ENCODE peak calls at places on chromosomes 13 and 19, in ten cellular contexts. One of them, this sample, is unnamed.

GRCh38 chr19:46299695-46300094 is 2.9 kb downstream of the HIF3A start:
- DNase-seq in fibroblast of lung: no peak
- DNase-seq in dorsolateral prefrontal cortex: no peak
- DNase-seq in tibial nerve: no peak
- DNase-seq in colonic mucosa: peak
- DNase-seq in GM12878: no peak
- DNase-seq in testis: no peak
- DNase-seq in HCT116: no peak
- DNase-seq in AG04450: no peak
- DNase-seq in left ventricle myocardium inferior: no peak
- DNase-seq in this sample: no peak

GRCh38 chr13:113735194-113735593 is 23.8 kb upstream of the TMEM255B start:
- DNase-seq in GM12878: no peak
- DNase-seq in dorsolateral prefrontal cortex: no peak
- DNase-seq in testis: no peak
- DNase-seq in HCT116: no peak
- DNase-seq in tibial nerve: no peak
- DNase-seq in AG04450: no peak
- DNase-seq in left ventricle myocardium inferior: no peak
- DNase-seq in colonic mucosa: no peak
- DNase-seq in fibroblast of lung: no peak
- DNase-seq in this sample: no peak

GRCh38 chr13:94073006-94073744 is 406.3 kb downstream of the DCT start:
- DNase-seq in tibial nerve: no peak
- DNase-seq in GM12878: no peak
- DNase-seq in HCT116: no peak
- DNase-seq in testis: no peak
- DNase-seq in left ventricle myocardium inferior: no peak
- DNase-seq in fibroblast of lung: peak
- DNase-seq in dorsolateral prefrontal cortex: no peak
- DNase-seq in AG04450: peak
- DNase-seq in colonic mucosa: no peak
- DNase-seq in this sample: no peak

GRCh38 chr19:16876904-16877361 is 11.9 kb upstream of the F2RL3 start:
- DNase-seq in testis: no peak
- DNase-seq in left ventricle myocardium inferior: no peak
- DNase-seq in colonic mucosa: no peak
- DNase-seq in AG04450: no peak
- DNase-seq in GM12878: no peak
- DNase-seq in HCT116: no peak
- DNase-seq in dorsolateral prefrontal cortex: no peak
- DNase-seq in tibial nerve: no peak
- DNase-seq in fibroblast of lung: peak
- DNase-seq in this sample: no peak

GRCh38 chr13:80116107-80116506 is 224.8 kb downstream of the SPRY2 start:
- DNase-seq in left ventricle myocardium inferior: no peak
- DNase-seq in tibial nerve: no peak
- DNase-seq in testis: no peak
- DNase-seq in AG04450: peak
- DNase-seq in fibroblast of lung: peak
- DNase-seq in colonic mucosa: no peak
- DNase-seq in HCT116: no peak
- DNase-seq in GM12878: no peak
- DNase-seq in dorsolateral prefrontal cortex: no peak
- DNase-seq in this sample: no peak

GRCh38 chr13:104809483-104809882 is 1726.0 kb downstream of the EFNB2 start:
- DNase-seq in dorsolateral prefrontal cortex: no peak
- DNase-seq in fibroblast of lung: peak
- DNase-seq in GM12878: no peak
- DNase-seq in HCT116: no peak
- DNase-seq in left ventricle myocardium inferior: no peak
- DNase-seq in testis: no peak
- DNase-seq in tibial nerve: no peak
- DNase-seq in colonic mucosa: no peak
- DNase-seq in AG04450: no peak
- DNase-seq in this sample: no peak

GRCh38 chr13:98192008-98192407 is 14.9 kb upstream of the RNF113B start:
- DNase-seq in AG04450: no peak
- DNase-seq in tibial nerve: no peak
- DNase-seq in testis: no peak
- DNase-seq in left ventricle myocardium inferior: no peak
- DNase-seq in GM12878: no peak
- DNase-seq in dorsolateral prefrontal cortex: no peak
- DNase-seq in HCT116: no peak
- DNase-seq in colonic mucosa: no peak
- DNase-seq in fibroblast of lung: no peak
- DNase-seq in this sample: no peak

GRCh38 chr13:20160346-20161274 is at the start of gene GJA3:
- DNase-seq in fibroblast of lung: peak
- DNase-seq in tibial nerve: no peak
- DNase-seq in testis: peak
- DNase-seq in dorsolateral prefrontal cortex: no peak
- DNase-seq in HCT116: no peak
- DNase-seq in GM12878: no peak
- DNase-seq in left ventricle myocardium inferior: peak
- DNase-seq in colonic mucosa: no peak
- DNase-seq in AG04450: no peak
- DNase-seq in this sample: peak

DNA sequence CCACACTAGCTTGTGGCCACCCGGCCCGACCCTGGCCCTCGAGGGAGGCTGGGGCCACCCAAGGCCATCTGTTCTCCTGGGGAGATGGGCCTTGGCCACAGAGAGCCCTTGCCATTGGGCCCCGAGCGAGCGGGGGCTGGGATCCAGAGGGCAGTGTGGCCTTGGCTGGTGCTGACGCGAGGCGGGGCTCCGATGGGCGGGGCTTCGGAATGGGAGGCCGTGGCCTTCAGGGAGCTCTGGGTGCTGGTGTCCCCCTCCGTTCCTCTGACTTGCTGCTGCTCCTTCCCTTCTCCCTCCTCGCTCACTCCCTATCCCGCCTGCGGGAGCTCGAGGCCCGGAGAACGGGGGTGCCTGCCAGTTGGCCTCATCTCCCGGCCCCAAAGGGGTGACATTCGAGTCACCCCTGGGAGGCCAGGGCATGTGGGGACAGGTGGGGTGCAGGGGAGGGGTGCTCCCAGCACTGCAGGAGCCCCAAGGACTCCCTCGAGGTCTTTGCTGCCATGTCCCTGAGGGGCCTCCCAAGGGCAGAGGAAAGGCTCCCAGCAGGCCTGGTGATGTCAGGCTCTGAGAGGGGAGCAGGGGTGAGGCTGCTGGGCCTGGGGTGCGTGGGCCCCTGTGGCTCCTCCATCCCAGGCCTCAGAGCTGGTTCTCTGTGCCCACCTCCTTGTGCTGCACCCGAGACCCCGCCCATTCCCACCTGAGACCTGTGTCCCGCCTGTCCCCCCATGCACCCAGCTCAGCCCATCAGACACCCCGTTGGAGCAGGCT is 4.2 kb downstream of the NCLN start:
- DNase-seq in dorsolateral prefrontal cortex: no peak
- DNase-seq in testis: peak
- DNase-seq in AG04450: no peak
- DNase-seq in fibroblast of lung: no peak
- DNase-seq in tibial nerve: no peak
- DNase-seq in colonic mucosa: peak
- DNase-seq in HCT116: no peak
- DNase-seq in left ventricle myocardium inferior: no peak
- DNase-seq in GM12878: no peak
- DNase-seq in this sample: no peak
- H3K4me3 ChIP-seq in dorsolateral prefrontal cortex: no peak
- H3K4me3 ChIP-seq in testis: no peak
- H3K4me3 ChIP-seq in AG04450: no peak
- H3K4me3 ChIP-seq in fibroblast of lung: no peak
- H3K4me3 ChIP-seq in tibial nerve: no peak
- H3K4me3 ChIP-seq in colonic mucosa: no peak
- H3K4me3 ChIP-seq in HCT116: no peak
- H3K4me3 ChIP-seq in left ventricle myocardium inferior: no peak
- H3K4me3 ChIP-seq in GM12878: no peak
- H3K4me3 ChIP-seq in this sample: no peak

DNA sequence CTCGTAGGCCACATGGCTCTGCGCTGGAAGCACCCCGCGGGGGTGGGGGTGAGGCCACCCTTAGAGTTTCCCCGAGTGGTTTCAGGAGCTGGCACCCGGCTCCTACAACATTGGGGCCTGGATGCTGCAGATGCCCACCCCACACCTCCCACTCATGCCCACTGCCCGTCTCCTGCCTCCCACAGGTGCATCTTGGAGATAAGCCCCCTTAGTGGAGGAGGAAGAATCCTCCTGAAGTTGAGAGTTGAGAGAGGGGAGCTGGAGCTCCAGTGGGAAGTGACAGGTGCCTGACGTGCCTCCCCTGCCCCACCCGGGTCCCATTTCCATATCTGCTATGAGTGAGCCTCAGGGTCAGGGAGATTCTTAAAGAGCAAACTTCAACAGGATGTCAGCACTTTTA is 341.3 kb downstream of the TEX29 start:
- DNase-seq in HCT116: no peak
- DNase-seq in fibroblast of lung: no peak
- DNase-seq in AG04450: no peak
- DNase-seq in GM12878: no peak
- DNase-seq in left ventricle myocardium inferior: no peak
- DNase-seq in testis: no peak
- DNase-seq in dorsolateral prefrontal cortex: no peak
- DNase-seq in tibial nerve: no peak
- DNase-seq in colonic mucosa: no peak
- DNase-seq in this sample: no peak
- H3K27ac ChIP-seq in HCT116: no peak
- H3K27ac ChIP-seq in fibroblast of lung: no peak
- H3K27ac ChIP-seq in AG04450: no peak
- H3K27ac ChIP-seq in GM12878: no peak
- H3K27ac ChIP-seq in left ventricle myocardium inferior: no peak
- H3K27ac ChIP-seq in testis: no peak
- H3K27ac ChIP-seq in dorsolateral prefrontal cortex: no peak
- H3K27ac ChIP-seq in tibial nerve: no peak
- H3K27ac ChIP-seq in colonic mucosa: no peak
- H3K27ac ChIP-seq in this sample: no peak

GRCh38 chr13:37070956-37071355 is 11.5 kb upstream of the SUPT20H start:
- DNase-seq in fibroblast of lung: peak
- DNase-seq in GM12878: no peak
- DNase-seq in AG04450: no peak
- DNase-seq in testis: no peak
- DNase-seq in dorsolateral prefrontal cortex: no peak
- DNase-seq in tibial nerve: no peak
- DNase-seq in colonic mucosa: no peak
- DNase-seq in left ventricle myocardium inferior: no peak
- DNase-seq in HCT116: no peak
- DNase-seq in this sample: no peak

GRCh38 chr13:37076818-37077217 is 17.3 kb upstream of the SUPT20H start:
- DNase-seq in tibial nerve: no peak
- DNase-seq in AG04450: no peak
- DNase-seq in GM12878: no peak
- DNase-seq in colonic mucosa: no peak
- DNase-seq in left ventricle myocardium inferior: no peak
- DNase-seq in HCT116: no peak
- DNase-seq in testis: no peak
- DNase-seq in fibroblast of lung: no peak
- DNase-seq in dorsolateral prefrontal cortex: no peak
- DNase-seq in this sample: no peak

GRCh38 chr13:37075164-37075563 is 15.7 kb upstream of the SUPT20H start:
- DNase-seq in fibroblast of lung: no peak
- DNase-seq in dorsolateral prefrontal cortex: no peak
- DNase-seq in testis: no peak
- DNase-seq in colonic mucosa: no peak
- DNase-seq in left ventricle myocardium inferior: no peak
- DNase-seq in tibial nerve: no peak
- DNase-seq in AG04450: no peak
- DNase-seq in HCT116: no peak
- DNase-seq in GM12878: no peak
- DNase-seq in this sample: no peak

GRCh38 chr13:37072024-37072423 is 12.5 kb upstream of the SUPT20H start:
- DNase-seq in fibroblast of lung: no peak
- DNase-seq in GM12878: no peak
- DNase-seq in left ventricle myocardium inferior: no peak
- DNase-seq in AG04450: no peak
- DNase-seq in tibial nerve: no peak
- DNase-seq in dorsolateral prefrontal cortex: no peak
- DNase-seq in HCT116: no peak
- DNase-seq in colonic mucosa: no peak
- DNase-seq in testis: no peak
- DNase-seq in this sample: no peak

DNA sequence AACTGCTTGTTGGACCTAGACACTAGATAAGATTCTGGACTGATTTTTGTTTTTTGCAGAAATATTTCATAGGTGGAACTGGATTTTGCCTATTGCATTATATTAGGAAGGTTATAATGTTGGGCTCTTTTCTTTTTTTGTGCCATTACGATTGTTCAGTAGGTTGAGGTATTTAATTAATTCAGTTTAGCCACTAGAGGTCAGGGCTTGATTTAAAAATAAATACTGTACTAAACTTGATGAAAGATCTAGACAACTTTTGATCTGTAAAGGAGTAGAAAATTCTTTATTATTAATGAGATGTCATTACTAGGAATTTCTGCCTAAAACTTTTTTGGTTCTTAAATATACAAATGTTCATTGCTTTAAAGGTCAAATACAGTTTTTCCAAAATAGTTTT is 15.2 kb upstream of the SUPT20H start:
- DNase-seq in left ventricle myocardium inferior: no peak
- DNase-seq in colonic mucosa: no peak
- DNase-seq in HCT116: peak
- DNase-seq in AG04450: no peak
- DNase-seq in tibial nerve: no peak
- DNase-seq in dorsolateral prefrontal cortex: no peak
- DNase-seq in fibroblast of lung: peak
- DNase-seq in GM12878: no peak
- DNase-seq in testis: no peak
- DNase-seq in this sample: no peak
- TF ChIP-seq CTCF in left ventricle myocardium inferior: peak
- TF ChIP-seq CTCF in colonic mucosa: no peak
- TF ChIP-seq CTCF in HCT116: peak
- TF ChIP-seq CTCF in AG04450: peak
- TF ChIP-seq CTCF in tibial nerve: no peak
- TF ChIP-seq CTCF in dorsolateral prefrontal cortex: peak
- TF ChIP-seq CTCF in fibroblast of lung: no peak
- TF ChIP-seq CTCF in GM12878: peak
- TF ChIP-seq CTCF in testis: no peak
- TF ChIP-seq CTCF in this sample: peak

GRCh38 chr19:10966809-10967208 is 6.0 kb downstream of the SMARCA4 start:
- DNase-seq in HCT116: no peak
- DNase-seq in testis: no peak
- DNase-seq in tibial nerve: no peak
- DNase-seq in GM12878: no peak
- DNase-seq in colonic mucosa: no peak
- DNase-seq in dorsolateral prefrontal cortex: no peak
- DNase-seq in left ventricle myocardium inferior: no peak
- DNase-seq in fibroblast of lung: no peak
- DNase-seq in AG04450: no peak
- DNase-seq in this sample: no peak

GRCh38 chr19:10964903-10965302 is 4.1 kb downstream of the SMARCA4 start:
- DNase-seq in fibroblast of lung: no peak
- DNase-seq in colonic mucosa: no peak
- DNase-seq in tibial nerve: no peak
- DNase-seq in HCT116: no peak
- DNase-seq in dorsolateral prefrontal cortex: no peak
- DNase-seq in left ventricle myocardium inferior: no peak
- DNase-seq in AG04450: no peak
- DNase-seq in testis: no peak
- DNase-seq in GM12878: no peak
- DNase-seq in this sample: no peak

GRCh38 chr19:10971107-10971715 is 10.4 kb downstream of the SMARCA4 start:
- DNase-seq in GM12878: no peak
- DNase-seq in testis: no peak
- DNase-seq in tibial nerve: no peak
- DNase-seq in left ventricle myocardium inferior: no peak
- DNase-seq in fibroblast of lung: no peak
- DNase-seq in colonic mucosa: no peak
- DNase-seq in dorsolateral prefrontal cortex: no peak
- DNase-seq in HCT116: no peak
- DNase-seq in AG04450: no peak
- DNase-seq in this sample: no peak

GRCh38 chr19:10965398-10965797 is 4.6 kb downstream of the SMARCA4 start:
- DNase-seq in AG04450: no peak
- DNase-seq in colonic mucosa: no peak
- DNase-seq in dorsolateral prefrontal cortex: no peak
- DNase-seq in left ventricle myocardium inferior: no peak
- DNase-seq in GM12878: no peak
- DNase-seq in testis: no peak
- DNase-seq in tibial nerve: no peak
- DNase-seq in fibroblast of lung: no peak
- DNase-seq in HCT116: no peak
- DNase-seq in this sample: no peak

DNA sequence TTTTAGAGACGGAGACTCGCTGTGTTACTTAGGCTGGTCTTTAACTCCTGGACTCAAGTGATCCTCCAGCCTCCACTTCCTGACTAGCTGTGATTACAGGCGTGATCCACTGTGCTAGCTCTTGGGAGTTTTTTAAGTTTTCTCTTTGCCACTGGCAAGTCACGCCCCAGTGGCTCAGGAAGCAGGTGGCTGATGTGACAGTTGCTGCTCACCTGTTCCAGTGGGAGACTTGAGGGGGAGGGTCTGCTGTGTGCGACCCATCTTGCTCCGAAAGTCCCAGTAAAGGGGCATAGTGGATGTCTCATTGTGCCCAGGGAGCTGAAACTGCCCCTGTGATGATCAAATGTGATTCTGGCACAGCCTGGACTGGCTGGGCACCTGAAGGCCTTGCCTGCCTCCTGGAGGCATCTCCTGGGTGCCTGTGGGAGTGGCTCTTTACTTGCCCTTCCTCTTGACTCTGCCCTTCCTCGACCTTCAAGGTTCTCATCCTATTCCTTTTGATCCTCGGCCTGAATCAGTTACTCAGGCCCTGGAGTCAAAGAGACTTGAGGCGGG is 7.8 kb downstream of the SMARCA4 start:
- DNase-seq in tibial nerve: no peak
- DNase-seq in testis: no peak
- DNase-seq in dorsolateral prefrontal cortex: no peak
- DNase-seq in fibroblast of lung: no peak
- DNase-seq in HCT116: no peak
- DNase-seq in left ventricle myocardium inferior: no peak
- DNase-seq in AG04450: no peak
- DNase-seq in colonic mucosa: peak
- DNase-seq in GM12878: peak
- DNase-seq in this sample: no peak
- H3K4me3 ChIP-seq in tibial nerve: no peak
- H3K4me3 ChIP-seq in testis: no peak
- H3K4me3 ChIP-seq in dorsolateral prefrontal cortex: no peak
- H3K4me3 ChIP-seq in fibroblast of lung: no peak
- H3K4me3 ChIP-seq in HCT116: no peak
- H3K4me3 ChIP-seq in left ventricle myocardium inferior: no peak
- H3K4me3 ChIP-seq in AG04450: no peak
- H3K4me3 ChIP-seq in colonic mucosa: no peak
- H3K4me3 ChIP-seq in GM12878: peak
- H3K4me3 ChIP-seq in this sample: no peak